ENCODE peak calls at places on chromosome 10, in four cellular contexts. A is NCI-H2081; X is coronary artery; I is activated CD4-positive, CD25-positive, alpha-beta regulatory T cell. T is an unnamed sample.

GRCh38 chr10:82982110-82982608 is 1107.2 kb downstream of the NRG3 start:
- DNase-seq in A (no peak), X (no peak), I (no peak), T (no peak)

GRCh38 chr10:11658801-11659368 is 47.4 kb upstream of the USP6NL start:
- DNase-seq in A (no peak), X (no peak), I (no peak), T (no peak)

GRCh38 chr10:36256905-36257304 is 614.8 kb upstream of the FZD8 start:
- DNase-seq in A (no peak), X (no peak), I (no peak), T (no peak)

GRCh38 chr10:96687317-96688012 is 32.8 kb downstream of the PIK3AP1 start:
- DNase-seq in A (no peak), X (no peak), I (no peak), T (no peak)

GRCh38 chr10:79127151-79127961 is 58.6 kb downstream of the ZMIZ1 start:
- DNase-seq in A (no peak), X (no peak), I (no peak), T (no peak)

GRCh38 chr10:81450651-81451050 is 424.3 kb upstream of the NRG3 start:
- DNase-seq in A (no peak), X (no peak), I (no peak), T (no peak)

GRCh38 chr10:102658802-102659201 is 14.5 kb downstream of the TRIM8 start:
- DNase-seq in A (no peak), X (no peak), I (no peak), T (no peak)

GRCh38 chr10:100747061-100747825 is 1.9 kb downstream of the PAX2 start:
- DNase-seq in A (no peak), X (no peak), I (no peak), T (no peak)